ENCODE peak calls at places on chromosomes 2 and 18, in five cellular contexts. One of them, this sample, is unnamed.

GRCh38 chr2:182186132-182186735 is 200.6 kb downstream of the PPP1R1C start:
- DNase-seq in kidney epithelial cell: no peak
- DNase-seq in activated CD4-positive, alpha-beta T cell treated with anti-CD3 and anti-CD28 coated beads for 4 hours: no peak
- DNase-seq in activated T-helper 1 cell treated with anti-CD3 and anti-CD28 coated beads, Interleukin-12 subunit alpha, Interleukin-12 subunit beta, Interleukin-2, Interleukin-4 antibody, amounts not matched to agents 30 ng/mL and 10 ng/mL and 1 ng/mL, durations not matched to agents 14 hours and 24 hours and 36 hours: no peak
- DNase-seq in AML-193: peak; percentile 49
- DNase-seq in this sample: peak; percentile 4

GRCh38 chr2:236998250-236998649 is 87.4 kb upstream of the COPS8 start:
- DNase-seq in kidney epithelial cell: no peak
- DNase-seq in activated CD4-positive, alpha-beta T cell treated with anti-CD3 and anti-CD28 coated beads for 4 hours: no peak
- DNase-seq in activated T-helper 1 cell treated with anti-CD3 and anti-CD28 coated beads, Interleukin-12 subunit alpha, Interleukin-12 subunit beta, Interleukin-2, Interleukin-4 antibody, amounts not matched to agents 30 ng/mL and 10 ng/mL and 1 ng/mL, durations not matched to agents 14 hours and 24 hours and 36 hours: no peak
- DNase-seq in AML-193: no peak
- DNase-seq in this sample: no peak

GRCh38 chr18:58195278-58195721 is 151.3 kb downstream of the NEDD4L start:
- DNase-seq in kidney epithelial cell: no peak
- DNase-seq in activated CD4-positive, alpha-beta T cell treated with anti-CD3 and anti-CD28 coated beads for 4 hours: peak; percentile 4
- DNase-seq in activated T-helper 1 cell treated with anti-CD3 and anti-CD28 coated beads, Interleukin-12 subunit alpha, Interleukin-12 subunit beta, Interleukin-2, Interleukin-4 antibody, amounts not matched to agents 30 ng/mL and 10 ng/mL and 1 ng/mL, durations not matched to agents 14 hours and 24 hours and 36 hours: no peak
- DNase-seq in AML-193: no peak
- DNase-seq in this sample: peak; percentile 34

GRCh38 chr2:25808006-25808383 is 70.3 kb downstream of the ASXL2 start:
- DNase-seq in kidney epithelial cell: no peak
- DNase-seq in activated CD4-positive, alpha-beta T cell treated with anti-CD3 and anti-CD28 coated beads for 4 hours: no peak
- DNase-seq in activated T-helper 1 cell treated with anti-CD3 and anti-CD28 coated beads, Interleukin-12 subunit alpha, Interleukin-12 subunit beta, Interleukin-2, Interleukin-4 antibody, amounts not matched to agents 30 ng/mL and 10 ng/mL and 1 ng/mL, durations not matched to agents 14 hours and 24 hours and 36 hours: no peak
- DNase-seq in AML-193: no peak
- DNase-seq in this sample: no peak

GRCh38 chr2:119480184-119480583 is 44.1 kb downstream of the SCTR start:
- DNase-seq in kidney epithelial cell: no peak
- DNase-seq in activated CD4-positive, alpha-beta T cell treated with anti-CD3 and anti-CD28 coated beads for 4 hours: no peak
- DNase-seq in activated T-helper 1 cell treated with anti-CD3 and anti-CD28 coated beads, Interleukin-12 subunit alpha, Interleukin-12 subunit beta, Interleukin-2, Interleukin-4 antibody, amounts not matched to agents 30 ng/mL and 10 ng/mL and 1 ng/mL, durations not matched to agents 14 hours and 24 hours and 36 hours: no peak
- DNase-seq in AML-193: no peak
- DNase-seq in this sample: no peak

GRCh38 chr2:134245340-134245984 is 8.4 kb upstream of the MGAT5 start:
- DNase-seq in kidney epithelial cell: no peak
- DNase-seq in activated CD4-positive, alpha-beta T cell treated with anti-CD3 and anti-CD28 coated beads for 4 hours: peak; percentile 86
- DNase-seq in activated T-helper 1 cell treated with anti-CD3 and anti-CD28 coated beads, Interleukin-12 subunit alpha, Interleukin-12 subunit beta, Interleukin-2, Interleukin-4 antibody, amounts not matched to agents 30 ng/mL and 10 ng/mL and 1 ng/mL, durations not matched to agents 14 hours and 24 hours and 36 hours: peak; percentile 54
- DNase-seq in AML-193: peak; percentile 78
- DNase-seq in this sample: peak; percentile 54

GRCh38 chr2:240449764-240450531 is 14.5 kb downstream of the GPC1 start:
- DNase-seq in kidney epithelial cell: no peak
- DNase-seq in activated CD4-positive, alpha-beta T cell treated with anti-CD3 and anti-CD28 coated beads for 4 hours: no peak
- DNase-seq in activated T-helper 1 cell treated with anti-CD3 and anti-CD28 coated beads, Interleukin-12 subunit alpha, Interleukin-12 subunit beta, Interleukin-2, Interleukin-4 antibody, amounts not matched to agents 30 ng/mL and 10 ng/mL and 1 ng/mL, durations not matched to agents 14 hours and 24 hours and 36 hours: no peak
- DNase-seq in AML-193: no peak
- DNase-seq in this sample: no peak

GRCh38 chr2:134582547-134582899 is 136.3 kb downstream of the TMEM163 start:
- DNase-seq in kidney epithelial cell: no peak
- DNase-seq in activated CD4-positive, alpha-beta T cell treated with anti-CD3 and anti-CD28 coated beads for 4 hours: no peak
- DNase-seq in activated T-helper 1 cell treated with anti-CD3 and anti-CD28 coated beads, Interleukin-12 subunit alpha, Interleukin-12 subunit beta, Interleukin-2, Interleukin-4 antibody, amounts not matched to agents 30 ng/mL and 10 ng/mL and 1 ng/mL, durations not matched to agents 14 hours and 24 hours and 36 hours: no peak
- DNase-seq in AML-193: no peak
- DNase-seq in this sample: no peak

GRCh38 chr2:177842243-177842642 is 230.3 kb downstream of the PDE11A start:
- DNase-seq in kidney epithelial cell: no peak
- DNase-seq in activated CD4-positive, alpha-beta T cell treated with anti-CD3 and anti-CD28 coated beads for 4 hours: no peak
- DNase-seq in activated T-helper 1 cell treated with anti-CD3 and anti-CD28 coated beads, Interleukin-12 subunit alpha, Interleukin-12 subunit beta, Interleukin-2, Interleukin-4 antibody, amounts not matched to agents 30 ng/mL and 10 ng/mL and 1 ng/mL, durations not matched to agents 14 hours and 24 hours and 36 hours: no peak
- DNase-seq in AML-193: no peak
- DNase-seq in this sample: no peak

GRCh38 chr2:66433945-66434678 is 813 bp upstream of the MEIS1 start:
- DNase-seq in kidney epithelial cell: no peak
- DNase-seq in activated CD4-positive, alpha-beta T cell treated with anti-CD3 and anti-CD28 coated beads for 4 hours: no peak
- DNase-seq in activated T-helper 1 cell treated with anti-CD3 and anti-CD28 coated beads, Interleukin-12 subunit alpha, Interleukin-12 subunit beta, Interleukin-2, Interleukin-4 antibody, amounts not matched to agents 30 ng/mL and 10 ng/mL and 1 ng/mL, durations not matched to agents 14 hours and 24 hours and 36 hours: no peak
- DNase-seq in AML-193: no peak
- DNase-seq in this sample: no peak

GRCh38 chr2:68766378-68766845 is 31.8 kb downstream of the ARHGAP25 start:
- DNase-seq in kidney epithelial cell: no peak
- DNase-seq in activated CD4-positive, alpha-beta T cell treated with anti-CD3 and anti-CD28 coated beads for 4 hours: peak; percentile 55
- DNase-seq in activated T-helper 1 cell treated with anti-CD3 and anti-CD28 coated beads, Interleukin-12 subunit alpha, Interleukin-12 subunit beta, Interleukin-2, Interleukin-4 antibody, amounts not matched to agents 30 ng/mL and 10 ng/mL and 1 ng/mL, durations not matched to agents 14 hours and 24 hours and 36 hours: peak; percentile 75
- DNase-seq in AML-193: peak; percentile 93
- DNase-seq in this sample: no peak

GRCh38 chr2:228689049-228689448 is 507.6 kb upstream of the SPHKAP start:
- DNase-seq in kidney epithelial cell: no peak
- DNase-seq in activated CD4-positive, alpha-beta T cell treated with anti-CD3 and anti-CD28 coated beads for 4 hours: no peak
- DNase-seq in activated T-helper 1 cell treated with anti-CD3 and anti-CD28 coated beads, Interleukin-12 subunit alpha, Interleukin-12 subunit beta, Interleukin-2, Interleukin-4 antibody, amounts not matched to agents 30 ng/mL and 10 ng/mL and 1 ng/mL, durations not matched to agents 14 hours and 24 hours and 36 hours: no peak
- DNase-seq in AML-193: no peak
- DNase-seq in this sample: no peak

GRCh38 chr2:105865222-105865913 is 120.7 kb downstream of the NCK2 start:
- DNase-seq in kidney epithelial cell: no peak
- DNase-seq in activated CD4-positive, alpha-beta T cell treated with anti-CD3 and anti-CD28 coated beads for 4 hours: peak; percentile 36
- DNase-seq in activated T-helper 1 cell treated with anti-CD3 and anti-CD28 coated beads, Interleukin-12 subunit alpha, Interleukin-12 subunit beta, Interleukin-2, Interleukin-4 antibody, amounts not matched to agents 30 ng/mL and 10 ng/mL and 1 ng/mL, durations not matched to agents 14 hours and 24 hours and 36 hours: no peak
- DNase-seq in AML-193: no peak
- DNase-seq in this sample: no peak

GRCh38 chr2:240392948-240393830 is 42.3 kb upstream of the GPC1 start:
- DNase-seq in kidney epithelial cell: no peak
- DNase-seq in activated CD4-positive, alpha-beta T cell treated with anti-CD3 and anti-CD28 coated beads for 4 hours: no peak
- DNase-seq in activated T-helper 1 cell treated with anti-CD3 and anti-CD28 coated beads, Interleukin-12 subunit alpha, Interleukin-12 subunit beta, Interleukin-2, Interleukin-4 antibody, amounts not matched to agents 30 ng/mL and 10 ng/mL and 1 ng/mL, durations not matched to agents 14 hours and 24 hours and 36 hours: no peak
- DNase-seq in AML-193: no peak
- DNase-seq in this sample: no peak

GRCh38 chr2:196534533-196534932 is 105.0 kb upstream of the CCDC150 start:
- DNase-seq in kidney epithelial cell: no peak
- DNase-seq in activated CD4-positive, alpha-beta T cell treated with anti-CD3 and anti-CD28 coated beads for 4 hours: no peak
- DNase-seq in activated T-helper 1 cell treated with anti-CD3 and anti-CD28 coated beads, Interleukin-12 subunit alpha, Interleukin-12 subunit beta, Interleukin-2, Interleukin-4 antibody, amounts not matched to agents 30 ng/mL and 10 ng/mL and 1 ng/mL, durations not matched to agents 14 hours and 24 hours and 36 hours: no peak
- DNase-seq in AML-193: no peak
- DNase-seq in this sample: no peak

GRCh38 chr18:69916412-69916811 is 31.3 kb downstream of the CD226 start:
- DNase-seq in kidney epithelial cell: no peak
- DNase-seq in activated CD4-positive, alpha-beta T cell treated with anti-CD3 and anti-CD28 coated beads for 4 hours: no peak
- DNase-seq in activated T-helper 1 cell treated with anti-CD3 and anti-CD28 coated beads, Interleukin-12 subunit alpha, Interleukin-12 subunit beta, Interleukin-2, Interleukin-4 antibody, amounts not matched to agents 30 ng/mL and 10 ng/mL and 1 ng/mL, durations not matched to agents 14 hours and 24 hours and 36 hours: no peak
- DNase-seq in AML-193: no peak
- DNase-seq in this sample: no peak

GRCh38 chr2:97968228-97968627 is 27.5 kb downstream of the TMEM131 start:
- DNase-seq in kidney epithelial cell: no peak
- DNase-seq in activated CD4-positive, alpha-beta T cell treated with anti-CD3 and anti-CD28 coated beads for 4 hours: no peak
- DNase-seq in activated T-helper 1 cell treated with anti-CD3 and anti-CD28 coated beads, Interleukin-12 subunit alpha, Interleukin-12 subunit beta, Interleukin-2, Interleukin-4 antibody, amounts not matched to agents 30 ng/mL and 10 ng/mL and 1 ng/mL, durations not matched to agents 14 hours and 24 hours and 36 hours: no peak
- DNase-seq in AML-193: no peak
- DNase-seq in this sample: no peak

This sample was measured in GM13976.